ENCODE peak calls at places on chromosomes 7 and 10, in four cellular contexts. S, E, Y and Z are unnamed samples.

GRCh38 chr10:3975016-3975415 is 190.0 kb upstream of the KLF6 start:
- DNase-seq in S (no peak), E (no peak), Y (no peak), Z (no peak)

GRCh38 chr10:87721781-87722180 is 62.1 kb downstream of the PAPSS2 start:
- DNase-seq in S (no peak), E (no peak), Y (no peak), Z (no peak)

GRCh38 chr7:54069843-54070242 is 472.3 kb upstream of the VSTM2A start:
- DNase-seq in S (no peak), E (no peak), Y (no peak), Z (no peak)

GRCh38 chr10:48439031-48439430 is 132.6 kb downstream of the MAPK8 start:
- DNase-seq in S (no peak), E (no peak), Y (peak; percentile 8), Z (no peak)

GRCh38 chr7:129630341-129630740 is 18.8 kb downstream of the NRF1 start:
- DNase-seq in S (no peak), E (no peak), Y (no peak), Z (no peak)

GRCh38 chr10:131788386-131788785 is 112.4 kb upstream of the PPP2R2D start:
- DNase-seq in S (no peak), E (no peak), Y (no peak), Z (no peak)

GRCh38 chr7:135259702-135260101 is 26.1 kb downstream of the STRA8 start:
- DNase-seq in S (no peak), E (no peak), Y (no peak), Z (no peak)

GRCh38 chr10:112039823-112040222 is 143.7 kb downstream of the GPAM start:
- DNase-seq in S (no peak), E (no peak), Y (no peak), Z (no peak)

GRCh38 chr7:93921607-93922446 is at the start of gene GNG11:
- DNase-seq in S (no peak), E (no peak), Y (no peak), Z (peak; percentile 29)

GRCh38 chr7:29053105-29053872 is 93.0 kb downstream of the CPVL start:
- DNase-seq in S (peak; percentile 20), E (no peak), Y (no peak), Z (no peak)

GRCh38 chr10:53476650-53477312 is 704.2 kb upstream of the MBL2 start:
- DNase-seq in S (no peak), E (no peak), Y (no peak), Z (no peak)

GRCh38 chr10:68542046-68542445 is 14.7 kb upstream of the SLC25A16 start:
- DNase-seq in S (no peak), E (no peak), Y (no peak), Z (no peak)

GRCh38 chr10:95567903-95568630 is 6.9 kb upstream of the SORBS1 start:
- DNase-seq in S (no peak), E (no peak), Y (no peak), Z (no peak)

GRCh38 chr10:14416308-14416700 is 85.6 kb upstream of the FRMD4A start:
- DNase-seq in S (no peak), E (no peak), Y (no peak), Z (no peak)

GRCh38 chr10:45308707-45309106 is 6.7 kb downstream of the OR13A1 start:
- DNase-seq in S (peak; percentile 16), E (peak; percentile 3), Y (peak; percentile 41), Z (no peak)

GRCh38 chr10:45354261-45354660 is 19.8 kb upstream of the ALOX5 start:
- DNase-seq in S (no peak), E (peak; percentile 92), Y (no peak), Z (no peak)

GRCh38 chr10:119149157-119149556 is 16.4 kb downstream of the SFXN4 start:
- DNase-seq in S (no peak), E (no peak), Y (no peak), Z (no peak)

GRCh38 chr7:82810558-82811259 is 352.0 kb downstream of the PCLO start:
- DNase-seq in S (no peak), E (no peak), Y (peak; percentile 7), Z (no peak)

GRCh38 chr10:102657984-102658724 is 13.9 kb downstream of the TRIM8 start:
- DNase-seq in S (no peak), E (no peak), Y (no peak), Z (no peak)

GRCh38 chr10:5584895-5585516 is 60.2 kb downstream of the CALML3 start:
- DNase-seq in S (peak; percentile 41), E (no peak), Y (no peak), Z (no peak)

GRCh38 chr7:50266893-50267386 is 37.6 kb upstream of the IKZF1 start:
- DNase-seq in S (peak; percentile 84), E (peak; percentile 74), Y (peak; percentile 64), Z (no peak)

GRCh38 chr10:18710201-18710653 is 51.0 kb downstream of the ARL5B start:
- DNase-seq in S (no peak), E (no peak), Y (peak; percentile 25), Z (no peak)

GRCh38 chr7:47444376-47445098 is 137.4 kb downstream of the TNS3 start:
- DNase-seq in S (no peak), E (no peak), Y (no peak), Z (peak; percentile 36)

GRCh38 chr10:125269716-125270115 is 109.4 kb upstream of the CTBP2 start:
- DNase-seq in S (no peak), E (no peak), Y (no peak), Z (no peak)

GRCh38 chr7:119929891-119930290 is 343.1 kb upstream of the KCND2 start:
- DNase-seq in S (no peak), E (no peak), Y (no peak), Z (no peak)

GRCh38 chr7:115676080-115676479 is 354.5 kb downstream of the TFEC start:
- DNase-seq in S (no peak), E (no peak), Y (no peak), Z (no peak)

GRCh38 chr7:142391191-142391992 is 133.5 kb upstream of the PRSS58 start:
- DNase-seq in S (no peak), E (no peak), Y (peak; percentile 51), Z (no peak)

GRCh38 chr7:93147358-93147757 is 827 bp downstream of the SAMD9L start:
- DNase-seq in S (peak; percentile 51), E (no peak), Y (peak; percentile 25), Z (peak; percentile 17)

GRCh38 chr7:64907641-64908326 is 4.7 kb downstream of the ZNF273 start:
- DNase-seq in S (no peak), E (no peak), Y (no peak), Z (no peak)

GRCh38 chr10:92238586-92239098 is 52.2 kb downstream of the CPEB3 start:
- DNase-seq in S (no peak), E (peak; percentile 20), Y (peak; percentile 55), Z (no peak)

GRCh38 chr7:41052736-41053135 is 650.2 kb downstream of the INHBA start:
- DNase-seq in S (no peak), E (no peak), Y (no peak), Z (no peak)

DNA sequence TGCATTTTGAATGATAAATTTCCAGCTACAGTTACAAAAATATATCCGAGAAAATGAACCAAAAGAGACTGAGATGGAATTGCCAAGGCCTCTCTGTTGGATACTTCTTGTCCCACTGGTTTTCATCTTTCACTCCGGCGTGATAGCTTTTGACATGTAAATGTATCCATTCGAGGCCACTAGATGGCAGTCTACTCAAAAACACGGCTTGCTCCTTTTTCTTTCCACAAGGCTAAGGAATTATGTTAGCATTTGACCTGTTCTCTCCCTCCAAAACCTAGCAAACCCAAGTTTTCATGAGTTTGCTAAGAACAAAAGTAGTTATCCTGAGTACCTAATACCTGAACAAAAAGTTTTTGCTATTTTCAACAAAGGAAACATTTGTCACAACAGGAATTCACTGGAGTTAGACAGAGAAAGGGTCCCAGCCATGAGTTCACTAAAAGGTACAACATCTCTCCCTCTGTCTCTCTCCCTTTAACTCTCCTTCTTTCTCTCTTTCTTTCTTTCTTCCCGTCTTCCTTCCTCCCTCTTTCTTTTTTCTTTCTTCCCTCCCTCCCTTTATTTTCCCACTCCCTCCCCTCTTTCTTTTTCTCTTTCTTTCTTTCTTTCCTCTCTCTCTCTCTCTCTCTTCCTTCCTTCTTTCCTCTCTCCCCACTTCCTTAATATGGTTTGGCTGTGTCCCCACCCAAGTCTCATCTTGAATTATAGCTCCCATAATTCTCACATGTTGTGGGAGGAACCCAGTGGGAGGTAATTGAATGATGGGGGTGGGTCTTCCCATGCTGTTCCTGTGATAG is 207.9 kb upstream of the MYO3A start:
- DNase-seq in S (no peak), E (no peak), Y (peak; percentile 36), Z (peak; percentile 20)
- TF ChIP-seq SPI1 in S (no peak), E (no peak), Y (no peak), Z (no peak)

GRCh38 chr7:42082144-42082543 is 154.9 kb downstream of the GLI3 start:
- DNase-seq in S (no peak), E (no peak), Y (no peak), Z (no peak)
- TF ChIP-seq SPI1 in S (no peak), E (no peak), Y (no peak), Z (no peak)

GRCh38 chr10:109773818-109774440 is 149.4 kb downstream of the XPNPEP1 start:
- DNase-seq in S (no peak), E (no peak), Y (peak; percentile 16), Z (peak; percentile 11)
- TF ChIP-seq SPI1 in S (no peak), E (no peak), Y (no peak), Z (no peak)

DNA sequence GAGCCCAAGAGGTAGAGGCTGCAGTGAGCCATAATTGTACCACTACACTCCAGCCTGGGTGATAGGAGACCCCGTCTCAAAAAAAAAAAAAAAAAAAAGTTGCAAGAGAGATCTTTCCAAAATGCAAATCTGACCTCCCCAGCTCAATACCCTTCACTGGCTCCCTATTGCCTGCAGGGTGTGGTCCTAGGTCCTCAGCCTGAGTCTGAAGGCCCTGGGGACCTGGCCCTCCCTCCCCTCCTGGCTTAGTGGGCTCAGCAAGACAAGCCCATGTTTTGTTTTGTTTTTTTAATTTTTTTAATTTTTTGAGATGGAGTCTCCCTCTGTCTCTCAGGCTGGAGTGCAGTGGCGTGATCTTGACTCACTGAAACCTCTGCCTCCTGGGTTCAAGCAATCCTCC is 20.6 kb downstream of the SRRM3 start:
- DNase-seq in S (no peak), E (no peak), Y (no peak), Z (no peak)
- TF ChIP-seq SPI1 in S (no peak), E (no peak), Y (no peak), Z (no peak)

GRCh38 chr7:45259966-45260646 is 102.5 kb downstream of the RAMP3 start:
- DNase-seq in S (no peak), E (peak; percentile 22), Y (peak; percentile 70), Z (peak; percentile 67)

GRCh38 chr7:45257284-45257683 is 99.7 kb downstream of the RAMP3 start:
- DNase-seq in S (no peak), E (no peak), Y (no peak), Z (no peak)

GRCh38 chr7:45256775-45257174 is 99.2 kb downstream of the RAMP3 start:
- DNase-seq in S (no peak), E (no peak), Y (no peak), Z (no peak)

GRCh38 chr7:45259227-45259596 is 101.6 kb downstream of the RAMP3 start:
- DNase-seq in S (no peak), E (no peak), Y (no peak), Z (no peak)

GRCh38 chr7:45258533-45259226 is 101.1 kb downstream of the RAMP3 start:
- DNase-seq in S (no peak), E (no peak), Y (no peak), Z (no peak)
- TF ChIP-seq SPI1 in S (no peak), E (no peak), Y (no peak), Z (no peak)